ENCODE peak calls at places on chromosomes 7 and 10, in eight cellular contexts. One of them, this sample, is unnamed.

GRCh38 chr7:90825779-90826178 is 229.7 kb downstream of the CDK14 start:
- DNase-seq in AG09319: peak
- DNase-seq in NCI-H345: no peak
- DNase-seq in foreskin fibroblast: peak
- DNase-seq in mammary epithelial cell: peak
- DNase-seq in endothelial cell: no peak
- DNase-seq in iPS-NIHi11: no peak
- DNase-seq in NCI-H82: no peak
- DNase-seq in this sample: no peak

GRCh38 chr10:53314856-53315255 is 542.3 kb upstream of the MBL2 start:
- DNase-seq in AG09319: no peak
- DNase-seq in NCI-H345: no peak
- DNase-seq in mammary epithelial cell: peak
- DNase-seq in endothelial cell: no peak
- DNase-seq in NCI-H82: no peak
- DNase-seq in iPS-NIHi11: peak
- DNase-seq in foreskin fibroblast: peak
- DNase-seq in this sample: no peak

GRCh38 chr7:99036531-99037175 is 107.3 kb downstream of the SMURF1 start:
- DNase-seq in NCI-H82: peak
- DNase-seq in endothelial cell: peak
- DNase-seq in AG09319: no peak
- DNase-seq in NCI-H345: no peak
- DNase-seq in foreskin fibroblast: peak
- DNase-seq in iPS-NIHi11: peak
- DNase-seq in mammary epithelial cell: peak
- DNase-seq in this sample: no peak

GRCh38 chr7:121605297-121605640 is 209.2 kb upstream of the FAM3C start:
- DNase-seq in AG09319: no peak
- DNase-seq in mammary epithelial cell: peak
- DNase-seq in iPS-NIHi11: no peak
- DNase-seq in foreskin fibroblast: no peak
- DNase-seq in endothelial cell: no peak
- DNase-seq in NCI-H345: peak
- DNase-seq in NCI-H82: peak
- DNase-seq in this sample: no peak

GRCh38 chr10:130049244-130049643 is 61.4 kb downstream of the C10orf143 start:
- DNase-seq in NCI-H345: no peak
- DNase-seq in AG09319: no peak
- DNase-seq in foreskin fibroblast: no peak
- DNase-seq in iPS-NIHi11: no peak
- DNase-seq in mammary epithelial cell: no peak
- DNase-seq in endothelial cell: no peak
- DNase-seq in NCI-H82: no peak
- DNase-seq in this sample: no peak

GRCh38 chr10:106500585-106501525 is 663.7 kb downstream of the SORCS1 start:
- DNase-seq in mammary epithelial cell: peak
- DNase-seq in endothelial cell: no peak
- DNase-seq in NCI-H345: no peak
- DNase-seq in foreskin fibroblast: peak
- DNase-seq in iPS-NIHi11: no peak
- DNase-seq in NCI-H82: no peak
- DNase-seq in AG09319: no peak
- DNase-seq in this sample: no peak

GRCh38 chr7:141709318-141709717 is 1.2 kb downstream of the WEE2 start:
- DNase-seq in NCI-H345: no peak
- DNase-seq in foreskin fibroblast: no peak
- DNase-seq in endothelial cell: no peak
- DNase-seq in iPS-NIHi11: no peak
- DNase-seq in mammary epithelial cell: no peak
- DNase-seq in AG09319: no peak
- DNase-seq in NCI-H82: no peak
- DNase-seq in this sample: no peak

GRCh38 chr10:1212571-1213141 is 156.5 kb downstream of the WDR37 start:
- DNase-seq in endothelial cell: no peak
- DNase-seq in mammary epithelial cell: no peak
- DNase-seq in iPS-NIHi11: no peak
- DNase-seq in foreskin fibroblast: no peak
- DNase-seq in NCI-H82: no peak
- DNase-seq in AG09319: no peak
- DNase-seq in NCI-H345: no peak
- DNase-seq in this sample: no peak

GRCh38 chr10:11713963-11714362 is 28.2 kb upstream of the ECHDC3 start:
- DNase-seq in mammary epithelial cell: no peak
- DNase-seq in endothelial cell: no peak
- DNase-seq in AG09319: no peak
- DNase-seq in NCI-H82: no peak
- DNase-seq in iPS-NIHi11: no peak
- DNase-seq in foreskin fibroblast: no peak
- DNase-seq in NCI-H345: no peak
- DNase-seq in this sample: no peak

GRCh38 chr10:70751991-70752390 is 33.2 kb downstream of the TBATA start:
- DNase-seq in iPS-NIHi11: no peak
- DNase-seq in NCI-H82: no peak
- DNase-seq in foreskin fibroblast: no peak
- DNase-seq in NCI-H345: no peak
- DNase-seq in AG09319: no peak
- DNase-seq in endothelial cell: no peak
- DNase-seq in mammary epithelial cell: no peak
- DNase-seq in this sample: peak

GRCh38 chr7:110204527-110204926 is 886.4 kb upstream of the LRRN3 start:
- DNase-seq in foreskin fibroblast: peak
- DNase-seq in endothelial cell: peak
- DNase-seq in NCI-H82: peak
- DNase-seq in iPS-NIHi11: peak
- DNase-seq in NCI-H345: no peak
- DNase-seq in AG09319: no peak
- DNase-seq in mammary epithelial cell: peak
- DNase-seq in this sample: no peak

GRCh38 chr7:121329460-121330052 is 756 bp downstream of the WNT16 start:
- DNase-seq in endothelial cell: peak
- DNase-seq in NCI-H82: peak
- DNase-seq in NCI-H345: peak
- DNase-seq in mammary epithelial cell: peak
- DNase-seq in iPS-NIHi11: peak
- DNase-seq in foreskin fibroblast: peak
- DNase-seq in AG09319: no peak
- DNase-seq in this sample: no peak

GRCh38 chr10:88254091-88254490 is 329.0 kb downstream of the RNLS start:
- DNase-seq in iPS-NIHi11: no peak
- DNase-seq in foreskin fibroblast: peak
- DNase-seq in NCI-H345: no peak
- DNase-seq in AG09319: peak
- DNase-seq in mammary epithelial cell: peak
- DNase-seq in NCI-H82: no peak
- DNase-seq in endothelial cell: no peak
- DNase-seq in this sample: no peak

GRCh38 chr10:6095810-6096209 is 7.0 kb downstream of the RBM17 start:
- DNase-seq in AG09319: no peak
- DNase-seq in NCI-H82: no peak
- DNase-seq in foreskin fibroblast: no peak
- DNase-seq in NCI-H345: no peak
- DNase-seq in mammary epithelial cell: no peak
- DNase-seq in endothelial cell: no peak
- DNase-seq in iPS-NIHi11: no peak
- DNase-seq in this sample: no peak

GRCh38 chr7:154253810-154254209 is 201.6 kb downstream of the DPP6 start:
- DNase-seq in endothelial cell: no peak
- DNase-seq in NCI-H82: no peak
- DNase-seq in mammary epithelial cell: no peak
- DNase-seq in NCI-H345: no peak
- DNase-seq in iPS-NIHi11: no peak
- DNase-seq in AG09319: no peak
- DNase-seq in foreskin fibroblast: no peak
- DNase-seq in this sample: no peak

GRCh38 chr7:159016591-159016990 is 128.1 kb downstream of the VIPR2 start:
- DNase-seq in mammary epithelial cell: no peak
- DNase-seq in iPS-NIHi11: no peak
- DNase-seq in AG09319: no peak
- DNase-seq in endothelial cell: no peak
- DNase-seq in foreskin fibroblast: no peak
- DNase-seq in NCI-H345: no peak
- DNase-seq in NCI-H82: no peak
- DNase-seq in this sample: no peak

This sample was measured in left lung.